ENCODE peak calls at places on chromosomes 11 and 22, in five cellular contexts. H is gastrocnemius medialis, W is GM12878, U is thoracic aorta, X is SK-N-SH. P is an unnamed sample.

GRCh38 chr11:115471367-115471766 is 32.8 kb downstream of the CADM1 start:
- DNase-seq in W (peak; percentile 40), H (no peak), X (no peak), U (no peak), P (no peak)

GRCh38 chr22:37741312-37741795 is 44.5 kb downstream of the TRIOBP start:
- DNase-seq in H (peak; percentile 81), U (no peak), X (peak; percentile 95), W (no peak), P (peak; percentile 93)

GRCh38 chr11:8913961-8914660 is 3.1 kb downstream of the AKIP1 start:
- DNase-seq in X (peak; percentile 67), W (no peak), U (no peak), H (no peak), P (no peak)

GRCh38 chr22:46070722-46071450 is 79.4 kb upstream of the PPARA start:
- DNase-seq in U (no peak), X (peak; percentile 88), W (no peak), H (peak; percentile 69), P (no peak)

GRCh38 chr11:28457481-28458145 is 349.4 kb downstream of the METTL15 start:
- DNase-seq in X (no peak), W (no peak), U (no peak), H (no peak), P (no peak)

GRCh38 chr22:40444483-40444787 is 74.0 kb downstream of the SGSM3 start:
- DNase-seq in W (no peak), H (no peak), X (no peak), U (no peak), P (no peak)

GRCh38 chr11:12769834-12770345 is 95.7 kb downstream of the TEAD1 start:
- DNase-seq in H (no peak), W (no peak), U (no peak), X (no peak), P (no peak)

GRCh38 chr22:40967120-40967760 is 16.1 kb downstream of the RBX1 start:
- DNase-seq in W (no peak), X (no peak), H (no peak), U (no peak), P (no peak)

GRCh38 chr11:124315052-124315451 is 1.3 kb upstream of the OR8D1 start:
- DNase-seq in W (no peak), H (no peak), X (no peak), U (no peak), P (no peak)

DNA sequence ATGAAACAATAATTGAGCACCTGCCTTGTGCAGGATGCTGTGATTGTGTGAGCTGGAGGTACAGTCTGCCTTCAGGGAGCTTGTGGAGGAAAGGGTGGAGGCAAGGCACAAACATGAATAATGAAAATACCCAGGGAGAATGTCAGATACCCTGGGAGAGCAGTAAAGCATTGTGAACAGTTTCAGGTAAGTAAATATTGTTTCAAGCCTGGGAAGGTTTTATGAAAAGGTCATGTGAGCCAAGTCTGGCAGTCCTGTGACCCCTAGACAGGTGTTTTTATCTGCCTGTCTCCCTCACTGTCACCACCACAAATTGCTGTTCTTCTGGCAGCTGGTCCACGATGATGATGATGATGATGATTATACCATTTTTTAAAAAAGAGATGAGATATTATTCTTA is 32.0 kb downstream of the SPECC1L start:
- DNase-seq in X (no peak), U (no peak), W (no peak), H (no peak), P (no peak)
- H3K27ac ChIP-seq in X (peak overlapping the region; percentile 40), U (peak overlapping the region; percentile 74), W (no peak overlapping the region), H (peak overlapping the region; percentile 73), P (no peak overlapping the region)

DNA sequence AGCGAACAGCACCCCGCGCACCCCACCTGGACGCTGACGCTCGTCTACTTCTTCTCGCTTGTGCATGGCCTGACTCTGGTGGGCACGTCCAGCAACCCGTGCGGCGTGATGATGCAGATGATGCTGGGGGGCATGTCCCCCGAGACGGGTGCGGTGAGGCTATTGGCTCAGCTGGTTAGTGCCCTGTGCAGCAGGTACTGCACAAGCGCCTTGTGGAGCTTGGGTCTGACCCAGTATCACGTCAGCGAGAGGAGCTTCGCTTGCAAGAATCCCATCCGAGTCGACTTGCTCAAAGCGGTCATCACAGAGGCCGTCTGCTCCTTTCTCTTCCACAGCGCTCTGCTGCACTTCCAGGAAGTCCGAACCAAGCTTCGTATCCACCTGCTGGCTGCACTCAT is 440 bp downstream of the AQP11 start:
- DNase-seq in U (no peak), X (no peak), H (peak; percentile 22), W (no peak), P (peak; percentile 18)
- TF ChIP-seq CTCF in U (no peak), X (no peak), H (no peak), W (no peak), P (no peak)

DNA sequence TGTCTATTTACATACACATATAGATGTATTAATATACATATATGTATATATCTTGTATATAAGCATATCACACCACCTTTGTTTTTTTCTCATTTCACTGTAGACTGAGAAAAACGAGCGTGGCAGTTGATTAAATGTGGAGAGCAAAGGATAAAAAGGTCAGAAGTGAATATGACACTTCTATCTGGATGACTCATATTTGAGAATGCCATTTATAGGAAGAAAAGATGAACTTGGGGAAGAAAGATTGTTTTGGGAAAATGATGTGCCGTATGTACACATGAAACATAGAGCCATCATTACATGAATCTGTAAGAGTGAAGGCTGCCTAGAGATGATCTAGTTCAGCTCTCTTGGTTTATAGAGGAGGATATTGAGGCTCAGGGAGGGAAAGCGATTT is 28.7 kb downstream of the AMOTL1 start:
- DNase-seq in W (no peak), H (no peak), U (no peak), X (no peak), P (no peak)
- H3K4me3 ChIP-seq in W (no peak overlapping the region), H (no peak overlapping the region), U (no peak overlapping the region), X (no peak overlapping the region), P (no peak overlapping the region)

DNA sequence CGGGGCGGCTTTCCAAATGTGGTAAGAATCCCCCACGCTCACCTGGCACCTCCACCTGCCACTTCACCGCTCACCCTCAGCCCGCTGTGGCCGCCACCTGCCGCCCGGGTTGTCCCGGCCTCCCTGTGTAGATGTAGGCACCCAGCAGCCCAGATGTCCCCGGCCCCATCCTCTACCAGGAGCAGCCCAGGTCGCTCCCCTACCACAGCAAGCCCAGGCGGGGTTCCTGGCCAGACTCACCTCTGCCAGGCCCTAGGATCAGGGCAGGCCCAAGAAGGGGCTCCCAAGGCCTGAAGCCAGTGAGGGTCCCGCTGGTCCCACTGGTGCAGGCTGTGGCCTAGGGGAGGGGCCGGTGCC is 27.4 kb downstream of the MOB2 start:
- DNase-seq in U (no peak), W (no peak), H (no peak), X (no peak), P (no peak)
- H3K27ac ChIP-seq in U (peak overlapping the region; percentile 62), W (no peak overlapping the region), H (no peak overlapping the region), X (no peak overlapping the region), P (peak overlapping the region; percentile 97)

P was measured in tibial nerve.